ENCODE peak calls at places on chromosomes 1 and 21, in eight cellular contexts. P is GM23338, Q is neural progenitor cell, O is DND-41, J is PC-3, S is MM.1S, Y is H9, K is hepatocyte. B is an unnamed sample.
A peak's percentile ranks its signal among the peaks of the same experiment; 100 is the strongest.

GRCh38 chr1:25766721-25767436 is 33.1 kb upstream of the SELENON start:
- DNase-seq in P (no peak), Q (no peak), O (no peak), J (peak; percentile 20), S (no peak), Y (no peak), K (no peak), B (no peak)

GRCh38 chr1:108801101-108801500 is 54.6 kb downstream of the STXBP3 start:
- DNase-seq in P (no peak), Q (no peak), O (no peak), J (no peak), S (no peak), Y (no peak), K (no peak), B (peak; percentile 27)

GRCh38 chr21:36423772-36424433 is 38.7 kb downstream of the CHAF1B start:
- DNase-seq in P (no peak), Q (no peak), O (no peak), J (no peak), S (no peak), Y (no peak), K (no peak), B (no peak)

GRCh38 chr1:187622545-187622944 is 793.8 kb downstream of the PLA2G4A start:
- DNase-seq in P (no peak), Q (no peak), O (no peak), J (no peak), S (peak; percentile 83), Y (no peak), K (no peak), B (no peak)

GRCh38 chr1:17347769-17348592 is 24.0 kb upstream of the PADI6 start:
- DNase-seq in P (no peak), Q (no peak), O (no peak), J (peak; percentile 97), S (no peak), Y (peak; percentile 29), K (no peak), B (peak; percentile 56)

GRCh38 chr1:23768733-23769132 is 9.5 kb upstream of the PITHD1 start:
- DNase-seq in P (no peak), Q (no peak), O (no peak), J (no peak), S (no peak), Y (no peak), K (no peak), B (no peak)

GRCh38 chr1:207309775-207310273 is 11.7 kb upstream of the CD55 start:
- DNase-seq in P (peak; percentile 35), Q (no peak), O (no peak), J (peak; percentile 93), S (no peak), Y (no peak), K (peak; percentile 62), B (peak; percentile 86)

GRCh38 chr21:33169360-33169759 is 60.4 kb upstream of the IFNAR2 start:
- DNase-seq in P (no peak), Q (no peak), O (no peak), J (no peak), S (no peak), Y (no peak), K (no peak), B (no peak)

GRCh38 chr21:20167059-20167458 is 831.1 kb upstream of the NCAM2 start:
- DNase-seq in P (no peak), Q (no peak), O (no peak), J (no peak), S (no peak), Y (no peak), K (no peak), B (no peak)

GRCh38 chr1:205262706-205263105 is 35.0 kb downstream of the TMCC2 start:
- DNase-seq in P (no peak), Q (no peak), O (no peak), J (no peak), S (no peak), Y (no peak), K (no peak), B (peak; percentile 44)

GRCh38 chr1:199959775-199960110 is 67.8 kb upstream of the NR5A2 start:
- DNase-seq in P (no peak), Q (no peak), O (no peak), J (no peak), S (no peak), Y (peak; percentile 31), K (no peak), B (no peak)

GRCh38 chr1:210446479-210446878 is 117.8 kb downstream of the HHAT start:
- DNase-seq in P (no peak), Q (peak; percentile 66), O (peak; percentile 89), J (peak; percentile 24), S (no peak), Y (peak; percentile 43), K (peak; percentile 49), B (peak; percentile 22)

GRCh38 chr1:43067856-43068751 is 104.0 kb downstream of the EBNA1BP2 start:
- DNase-seq in P (peak; percentile 76), Q (peak; percentile 39), O (no peak), J (no peak), S (no peak), Y (peak; percentile 65), K (no peak), B (no peak)

GRCh38 chr1:229253170-229253974 is 17.5 kb upstream of the RAB4A start:
- DNase-seq in P (peak; percentile 47), Q (peak; percentile 29), O (no peak), J (peak; percentile 44), S (peak; percentile 85), Y (peak; percentile 53), K (peak; percentile 77), B (peak; percentile 55)

GRCh38 chr1:234069760-234070159 is 165.3 kb downstream of the SLC35F3 start:
- DNase-seq in P (peak; percentile 38), Q (no peak), O (no peak), J (peak; percentile 52), S (no peak), Y (no peak), K (no peak), B (no peak)

GRCh38 chr1:234062166-234062565 is 157.7 kb downstream of the SLC35F3 start:
- DNase-seq in P (no peak), Q (no peak), O (no peak), J (peak; percentile 99), S (no peak), Y (no peak), K (no peak), B (no peak)

GRCh38 chr1:234067584-234067983 is 163.1 kb downstream of the SLC35F3 start:
- DNase-seq in P (no peak), Q (no peak), O (no peak), J (peak; percentile 65), S (no peak), Y (no peak), K (no peak), B (no peak)

DNA sequence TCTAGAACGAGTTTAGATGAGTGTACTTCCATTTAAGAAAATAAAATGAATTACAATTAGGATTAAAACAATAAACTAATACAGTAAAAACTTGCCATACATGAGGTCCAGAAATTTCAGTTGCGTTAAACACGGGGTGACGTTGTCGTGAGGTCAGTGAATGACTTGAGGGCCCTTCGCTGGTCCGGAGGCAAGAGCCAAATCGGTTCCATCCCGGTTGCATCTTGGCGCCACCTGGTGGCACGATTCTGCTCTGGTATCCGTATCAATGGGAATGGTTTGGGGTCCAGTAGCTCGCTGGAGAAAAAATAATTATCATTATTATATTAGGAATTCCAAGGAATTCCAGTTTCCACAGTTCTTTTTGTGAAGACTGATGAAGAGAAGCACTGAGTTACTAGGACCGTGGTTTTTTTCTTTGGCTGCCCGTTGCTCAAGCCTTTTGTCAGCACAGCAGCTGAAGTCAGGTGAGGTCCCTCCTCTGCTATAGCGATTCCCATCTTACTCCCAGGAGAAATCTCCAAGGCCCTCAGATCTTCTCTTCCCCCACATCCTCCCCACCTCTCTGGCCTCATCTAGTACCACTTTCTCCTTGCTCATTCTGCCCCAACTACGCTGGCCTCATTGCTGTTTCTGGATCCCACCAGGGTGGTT is 161.4 kb downstream of the SLC35F3 start:
- DNase-seq in P (peak; percentile 90), Q (peak; percentile 87), O (peak; percentile 63), J (peak; percentile 95), S (peak; percentile 73), Y (peak; percentile 81), K (peak; percentile 84), B (peak; percentile 51)
- TF ChIP-seq CTCF in P (peak; percentile 83), Q (peak; percentile 90), O (peak; percentile 84), J (peak; percentile 95), S (peak; percentile 89), Y (peak; percentile 94), K (peak; percentile 81), B (peak; percentile 75)

GRCh38 chr1:236850580-236850979 is 55.5 kb downstream of the MTR start:
- DNase-seq in P (no peak), Q (no peak), O (no peak), J (no peak), S (no peak), Y (no peak), K (no peak), B (no peak)
- H3K79me2 ChIP-seq in P (no peaks in the 10 kb centered on the region), Q (no peaks in the 10 kb centered on the region), O (no peaks in the 10 kb centered on the region), J (no peaks in the 10 kb centered on the region), S (no peaks in the 10 kb centered on the region), Y (peaks cover 2% of the 10 kb centered on the region), K (no peaks in the 10 kb centered on the region), B (no peaks in the 10 kb centered on the region)

DNA sequence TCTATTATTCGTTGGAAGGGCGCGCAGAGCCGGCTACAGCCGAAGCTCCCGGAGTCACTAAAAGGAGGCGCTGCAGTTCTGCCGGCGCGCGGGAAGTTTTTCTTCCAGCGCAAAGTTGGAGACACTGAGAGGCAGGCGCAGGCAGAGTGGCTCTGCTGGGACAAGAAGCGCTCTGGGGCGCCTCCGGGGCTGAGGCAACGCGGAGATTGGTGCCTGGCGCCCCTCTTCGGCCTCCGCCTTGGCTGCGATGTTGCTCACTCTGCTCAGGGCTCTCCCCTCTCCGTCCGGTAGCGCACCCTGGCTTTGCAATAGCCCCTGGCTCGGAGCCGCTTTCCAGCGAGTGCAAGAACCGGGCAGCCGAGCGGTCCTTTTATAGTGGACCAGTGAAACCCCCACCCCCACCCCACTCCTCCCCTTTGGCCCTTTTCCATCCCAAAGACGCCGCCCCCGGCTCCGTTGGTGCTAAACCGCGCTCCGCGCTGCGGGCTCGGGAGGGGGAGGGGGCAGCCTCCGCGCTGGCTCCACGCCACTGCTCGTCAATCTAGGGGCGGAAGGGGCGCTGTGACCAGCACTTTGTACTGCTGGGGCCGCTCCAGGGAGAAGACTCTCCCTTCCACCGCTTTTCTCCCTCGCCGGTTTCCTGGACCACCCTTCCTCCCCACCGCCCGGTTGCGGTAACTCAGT is at the start of gene ADAMTS1:
- DNase-seq in P (peak; percentile 87), Q (peak; percentile 95), O (no peak), J (peak; percentile 76), S (peak; percentile 45), Y (peak; percentile 91), K (peak; percentile 95), B (peak; percentile 62)
- TF ChIP-seq CTCF in P (no peak), Q (peak; percentile 52), O (no peak), J (no peak), S (no peak), Y (peak; percentile 44), K (peak; percentile 30), B (no peak)

GRCh38 chr1:212301570-212301969 is 16.4 kb downstream of the PPP2R5A start:
- DNase-seq in P (no peak), Q (no peak), O (no peak), J (no peak), S (no peak), Y (no peak), K (no peak), B (no peak)
- H3K79me2 ChIP-seq in P (peaks cover 80% of the 10 kb centered on the region), Q (peaks cover 13% of the 10 kb centered on the region), O (peaks cover 78% of the 10 kb centered on the region), J (peaks cover 60% of the 10 kb centered on the region), S (peaks cover 70% of the 10 kb centered on the region), Y (no peaks in the 10 kb centered on the region), K (peaks cover 82% of the 10 kb centered on the region), B (peaks cover 7% of the 10 kb centered on the region)

B was measured in astrocyte.